ENCODE peak calls at places on chromosomes 13 and 19, in five cellular contexts. U is activated T-helper 1 cell treated with Interleukin-2 at 50 U/mL for 16 hours; E is activated CD4-positive, CD25-positive, alpha-beta regulatory T cell; J is RPMI7951; D is NCI-H345. O is an unnamed sample.

GRCh38 chr19:19543640-19544039 is 5.6 kb downstream of the CILP2 start:
- DNase-seq in U (no peak), E (no peak), J (no peak), D (no peak), O (no peak)

GRCh38 chr13:29999492-30000372 is 149.3 kb upstream of the UBL3 start:
- DNase-seq in U (no peak), E (no peak), J (no peak), D (no peak), O (no peak)

GRCh38 chr13:51894239-51894638 is 32.5 kb downstream of the CCDC70 start:
- DNase-seq in U (no peak), E (no peak), J (no peak), D (no peak), O (no peak)

GRCh38 chr19:8253678-8254077 is 44.5 kb downstream of the CERS4 start:
- DNase-seq in U (no peak), E (no peak), J (no peak), D (no peak), O (no peak)

GRCh38 chr13:22040810-22041364 is 370.0 kb downstream of the FGF9 start:
- DNase-seq in U (no peak), E (no peak), J (peak), D (no peak), O (peak)

GRCh38 chr19:4505570-4506448 is 12.5 kb downstream of the PLIN4 start:
- DNase-seq in U (no peak), E (no peak), J (no peak), D (no peak), O (no peak)

GRCh38 chr13:25375727-25376358 is 4.1 kb downstream of the ATP8A2 start:
- DNase-seq in U (no peak), E (peak), J (peak), D (peak), O (peak)

GRCh38 chr19:5340637-5341447 is at the start of gene PTPRS:
- DNase-seq in U (peak), E (peak), J (peak), D (peak), O (peak)

GRCh38 chr13:35822666-35823065 is 308.5 kb downstream of the DCLK1 start:
- DNase-seq in U (no peak), E (no peak), J (no peak), D (no peak), O (no peak)

GRCh38 chr13:108915095-108915633 is 285.8 kb downstream of the MYO16 start:
- DNase-seq in U (no peak), E (no peak), J (peak), D (peak), O (no peak)

GRCh38 chr19:40603071-40603718 is 2.0 kb downstream of the LTBP4 start:
- DNase-seq in U (no peak), E (no peak), J (no peak), D (no peak), O (no peak)

GRCh38 chr13:113560645-113561416 is 23.7 kb upstream of the TFDP1 start:
- DNase-seq in U (no peak), E (no peak), J (no peak), D (no peak), O (no peak)

GRCh38 chr13:50766043-50766442 is 77.4 kb downstream of the DLEU7 start:
- DNase-seq in U (no peak), E (no peak), J (no peak), D (no peak), O (no peak)

GRCh38 chr13:32659736-32660135 is 73.5 kb downstream of the PDS5B start:
- DNase-seq in U (no peak), E (no peak), J (no peak), D (no peak), O (no peak)

GRCh38 chr19:17447704-17448189 is 721 bp downstream of the TMEM221 start:
- DNase-seq in U (no peak), E (no peak), J (no peak), D (no peak), O (no peak)

GRCh38 chr19:18173572-18174294 is at the start of gene IFI30:
- DNase-seq in U (peak), E (no peak), J (peak), D (peak), O (no peak)

GRCh38 chr19:50268046-50268445 is 61.1 kb downstream of the KCNC3 start:
- DNase-seq in U (no peak), E (no peak), J (no peak), D (no peak), O (no peak)

GRCh38 chr19:46787331-46788100 is 878 bp downstream of the SLC1A5 start:
- DNase-seq in U (no peak), E (no peak), J (peak), D (no peak), O (peak)